ENCODE peak calls at places on chromosomes 7 and 10, in nine cellular contexts. One of them, this sample, is unnamed.

GRCh38 chr7:85023066-85023687 is 163.7 kb downstream of the SEMA3D start:
- DNase-seq in HCT116: peak
- DNase-seq in kidney: no peak
- DNase-seq in right lobe of liver: no peak
- DNase-seq in GM12878: no peak
- DNase-seq in gastrocnemius medialis: no peak
- DNase-seq in thoracic aorta: no peak
- DNase-seq in CD4-positive, alpha-beta T cell: no peak
- DNase-seq in Karpas-422: peak
- DNase-seq in this sample: no peak

GRCh38 chr7:153701678-153702077 is 350.5 kb upstream of the DPP6 start:
- DNase-seq in HCT116: no peak
- DNase-seq in kidney: no peak
- DNase-seq in right lobe of liver: no peak
- DNase-seq in GM12878: no peak
- DNase-seq in gastrocnemius medialis: no peak
- DNase-seq in thoracic aorta: no peak
- DNase-seq in CD4-positive, alpha-beta T cell: no peak
- DNase-seq in Karpas-422: no peak
- DNase-seq in this sample: no peak

GRCh38 chr7:139330333-139331030 is 10.7 kb upstream of the FMC1 start:
- DNase-seq in HCT116: no peak
- DNase-seq in kidney: no peak
- DNase-seq in right lobe of liver: no peak
- DNase-seq in GM12878: no peak
- DNase-seq in gastrocnemius medialis: no peak
- DNase-seq in thoracic aorta: no peak
- DNase-seq in CD4-positive, alpha-beta T cell: no peak
- DNase-seq in Karpas-422: no peak
- DNase-seq in this sample: no peak

GRCh38 chr10:16436367-16436757 is 448 bp upstream of the PTER start:
- DNase-seq in HCT116: no peak
- DNase-seq in kidney: no peak
- DNase-seq in right lobe of liver: no peak
- DNase-seq in GM12878: no peak
- DNase-seq in gastrocnemius medialis: no peak
- DNase-seq in thoracic aorta: no peak
- DNase-seq in CD4-positive, alpha-beta T cell: peak
- DNase-seq in Karpas-422: no peak
- DNase-seq in this sample: no peak

GRCh38 chr7:109126404-109127050 is 556.9 kb downstream of the DNAJB9 start:
- DNase-seq in HCT116: no peak
- DNase-seq in kidney: no peak
- DNase-seq in right lobe of liver: no peak
- DNase-seq in GM12878: no peak
- DNase-seq in gastrocnemius medialis: no peak
- DNase-seq in thoracic aorta: no peak
- DNase-seq in CD4-positive, alpha-beta T cell: no peak
- DNase-seq in Karpas-422: no peak
- DNase-seq in this sample: no peak

GRCh38 chr10:69043931-69044531 is 43.9 kb upstream of the SRGN start:
- DNase-seq in HCT116: no peak
- DNase-seq in kidney: no peak
- DNase-seq in right lobe of liver: no peak
- DNase-seq in GM12878: no peak
- DNase-seq in gastrocnemius medialis: no peak
- DNase-seq in thoracic aorta: no peak
- DNase-seq in CD4-positive, alpha-beta T cell: no peak
- DNase-seq in Karpas-422: no peak
- DNase-seq in this sample: no peak

GRCh38 chr10:22170582-22170981 is 47.2 kb downstream of the EBLN1 start:
- DNase-seq in HCT116: no peak
- DNase-seq in kidney: no peak
- DNase-seq in right lobe of liver: no peak
- DNase-seq in GM12878: no peak
- DNase-seq in gastrocnemius medialis: no peak
- DNase-seq in thoracic aorta: no peak
- DNase-seq in CD4-positive, alpha-beta T cell: no peak
- DNase-seq in Karpas-422: no peak
- DNase-seq in this sample: no peak

GRCh38 chr7:7761340-7761973 is 43.0 kb upstream of the RPA3 start:
- DNase-seq in HCT116: peak
- DNase-seq in kidney: no peak
- DNase-seq in right lobe of liver: no peak
- DNase-seq in GM12878: no peak
- DNase-seq in gastrocnemius medialis: no peak
- DNase-seq in thoracic aorta: no peak
- DNase-seq in CD4-positive, alpha-beta T cell: no peak
- DNase-seq in Karpas-422: peak
- DNase-seq in this sample: no peak

GRCh38 chr7:19957664-19958063 is 184.2 kb upstream of the TMEM196 start:
- DNase-seq in HCT116: no peak
- DNase-seq in kidney: no peak
- DNase-seq in right lobe of liver: no peak
- DNase-seq in GM12878: no peak
- DNase-seq in gastrocnemius medialis: no peak
- DNase-seq in thoracic aorta: no peak
- DNase-seq in CD4-positive, alpha-beta T cell: no peak
- DNase-seq in Karpas-422: no peak
- DNase-seq in this sample: no peak

GRCh38 chr10:114022292-114022691 is 21.4 kb upstream of the ADRB1 start:
- DNase-seq in HCT116: no peak
- DNase-seq in kidney: no peak
- DNase-seq in right lobe of liver: no peak
- DNase-seq in GM12878: no peak
- DNase-seq in gastrocnemius medialis: no peak
- DNase-seq in thoracic aorta: no peak
- DNase-seq in CD4-positive, alpha-beta T cell: no peak
- DNase-seq in Karpas-422: no peak
- DNase-seq in this sample: no peak

GRCh38 chr10:88042162-88043100 is 179.0 kb downstream of the PTEN start:
- DNase-seq in HCT116: no peak
- DNase-seq in kidney: no peak
- DNase-seq in right lobe of liver: no peak
- DNase-seq in GM12878: no peak
- DNase-seq in gastrocnemius medialis: peak
- DNase-seq in thoracic aorta: no peak
- DNase-seq in CD4-positive, alpha-beta T cell: no peak
- DNase-seq in Karpas-422: no peak
- DNase-seq in this sample: no peak

GRCh38 chr10:61812052-61812721 is 89.3 kb upstream of the ARID5B start:
- DNase-seq in HCT116: no peak
- DNase-seq in kidney: no peak
- DNase-seq in right lobe of liver: no peak
- DNase-seq in GM12878: no peak
- DNase-seq in gastrocnemius medialis: no peak
- DNase-seq in thoracic aorta: no peak
- DNase-seq in CD4-positive, alpha-beta T cell: no peak
- DNase-seq in Karpas-422: no peak
- DNase-seq in this sample: no peak

GRCh38 chr7:7152315-7152714 is 30.0 kb upstream of the C1GALT1 start:
- DNase-seq in HCT116: no peak
- DNase-seq in kidney: no peak
- DNase-seq in right lobe of liver: no peak
- DNase-seq in GM12878: no peak
- DNase-seq in gastrocnemius medialis: no peak
- DNase-seq in thoracic aorta: no peak
- DNase-seq in CD4-positive, alpha-beta T cell: no peak
- DNase-seq in Karpas-422: peak
- DNase-seq in this sample: no peak

GRCh38 chr10:12628964-12629766 is 279.8 kb downstream of the CAMK1D start:
- DNase-seq in HCT116: no peak
- DNase-seq in kidney: no peak
- DNase-seq in right lobe of liver: no peak
- DNase-seq in GM12878: no peak
- DNase-seq in gastrocnemius medialis: no peak
- DNase-seq in thoracic aorta: no peak
- DNase-seq in CD4-positive, alpha-beta T cell: no peak
- DNase-seq in Karpas-422: no peak
- DNase-seq in this sample: peak

GRCh38 chr10:103636996-103637395 is 143.5 kb downstream of the NEURL1 start:
- DNase-seq in HCT116: no peak
- DNase-seq in kidney: peak
- DNase-seq in right lobe of liver: no peak
- DNase-seq in GM12878: no peak
- DNase-seq in gastrocnemius medialis: no peak
- DNase-seq in thoracic aorta: no peak
- DNase-seq in CD4-positive, alpha-beta T cell: no peak
- DNase-seq in Karpas-422: no peak
- DNase-seq in this sample: no peak

GRCh38 chr10:33245343-33245742 is 89.1 kb downstream of the NRP1 start:
- DNase-seq in HCT116: no peak
- DNase-seq in kidney: no peak
- DNase-seq in right lobe of liver: no peak
- DNase-seq in GM12878: no peak
- DNase-seq in gastrocnemius medialis: no peak
- DNase-seq in thoracic aorta: no peak
- DNase-seq in CD4-positive, alpha-beta T cell: no peak
- DNase-seq in Karpas-422: no peak
- DNase-seq in this sample: no peak
- H3K27ac ChIP-seq in HCT116: no peak
- H3K27ac ChIP-seq in kidney: no peak
- H3K27ac ChIP-seq in right lobe of liver: no peak
- H3K27ac ChIP-seq in GM12878: no peak
- H3K27ac ChIP-seq in gastrocnemius medialis: no peak
- H3K27ac ChIP-seq in thoracic aorta: no peak
- H3K27ac ChIP-seq in CD4-positive, alpha-beta T cell: no peak
- H3K27ac ChIP-seq in Karpas-422: no peak
- H3K27ac ChIP-seq in this sample: no peak

DNA sequence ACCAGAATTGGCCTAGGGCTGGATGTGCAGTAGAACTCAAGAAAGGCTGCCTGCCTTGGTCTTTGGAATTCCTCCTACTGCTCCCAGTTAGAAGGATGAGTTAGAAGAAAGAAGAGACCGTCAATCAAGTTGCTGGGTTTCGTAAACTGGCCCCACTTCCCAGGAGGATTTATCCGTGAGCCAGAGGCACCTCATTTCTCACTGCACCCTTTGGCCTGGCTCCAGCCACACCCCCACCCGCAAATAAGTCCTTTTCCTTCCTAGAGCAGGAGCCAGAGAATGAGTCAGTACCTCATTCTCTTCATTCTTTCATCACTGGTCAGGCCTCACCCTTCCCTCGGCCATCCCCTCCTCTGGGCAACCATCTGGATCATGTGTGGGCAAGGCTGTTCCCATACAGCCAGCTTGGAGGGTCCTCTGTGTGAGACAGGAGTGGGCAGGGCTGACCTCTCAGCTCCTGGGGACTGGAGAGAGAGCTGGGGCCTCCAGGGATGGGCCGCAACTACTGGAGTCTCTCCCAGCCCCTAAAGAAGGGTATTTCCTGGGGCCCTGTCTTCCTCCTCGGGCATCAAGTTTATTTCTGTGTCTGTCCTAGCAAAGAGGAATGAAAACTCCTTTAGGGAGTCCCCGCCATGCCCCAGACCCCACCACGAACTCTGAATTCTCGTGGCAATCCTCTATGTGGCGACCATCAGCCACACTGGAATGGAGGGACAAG is 87.2 kb upstream of the DUSP5 start:
- DNase-seq in HCT116: peak
- DNase-seq in kidney: peak
- DNase-seq in right lobe of liver: no peak
- DNase-seq in GM12878: no peak
- DNase-seq in gastrocnemius medialis: no peak
- DNase-seq in thoracic aorta: no peak
- DNase-seq in CD4-positive, alpha-beta T cell: no peak
- DNase-seq in Karpas-422: peak
- DNase-seq in this sample: no peak
- H3K27ac ChIP-seq in HCT116: peak
- H3K27ac ChIP-seq in kidney: no peak
- H3K27ac ChIP-seq in right lobe of liver: no peak
- H3K27ac ChIP-seq in GM12878: peak
- H3K27ac ChIP-seq in gastrocnemius medialis: no peak
- H3K27ac ChIP-seq in thoracic aorta: no peak
- H3K27ac ChIP-seq in CD4-positive, alpha-beta T cell: no peak
- H3K27ac ChIP-seq in Karpas-422: peak
- H3K27ac ChIP-seq in this sample: no peak

DNA sequence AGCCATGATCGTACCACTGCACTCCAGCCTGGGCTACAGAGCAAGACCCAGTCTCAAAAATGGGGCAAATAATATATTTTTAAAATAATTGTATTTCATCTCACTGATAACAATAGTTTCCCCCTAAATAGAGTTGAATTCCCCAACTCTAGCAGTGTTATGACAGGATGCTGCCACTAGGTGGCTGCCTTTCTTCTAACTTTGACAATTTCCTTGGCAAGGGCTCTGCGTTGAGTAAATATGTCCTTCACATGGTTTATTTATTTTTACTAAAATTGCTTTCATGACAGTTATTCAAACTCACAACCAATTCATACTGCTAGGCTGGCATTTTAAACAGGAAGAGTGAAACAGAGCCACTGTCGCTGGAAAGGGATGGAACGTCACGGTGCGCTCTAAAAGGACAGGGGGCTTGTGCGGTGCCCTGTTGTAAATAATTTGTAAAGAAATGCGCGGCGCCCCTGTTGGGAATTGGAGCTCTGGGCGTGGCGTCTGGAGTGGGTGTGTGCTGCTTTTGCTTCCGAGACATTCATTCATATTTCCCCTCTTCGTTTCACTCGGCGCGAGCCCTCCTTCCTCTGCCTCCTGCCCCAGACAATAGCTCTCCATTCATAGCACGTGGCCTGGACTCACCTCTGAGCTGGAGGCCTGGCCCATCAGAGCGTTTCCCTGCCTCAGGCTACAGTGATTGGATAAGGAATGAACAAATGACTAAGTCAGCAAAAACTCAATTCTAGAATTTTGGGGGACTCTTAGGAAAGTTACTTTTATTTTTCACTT is 20.5 kb upstream of the PITRM1 start:
- DNase-seq in HCT116: peak
- DNase-seq in kidney: no peak
- DNase-seq in right lobe of liver: no peak
- DNase-seq in GM12878: no peak
- DNase-seq in gastrocnemius medialis: no peak
- DNase-seq in thoracic aorta: no peak
- DNase-seq in CD4-positive, alpha-beta T cell: peak
- DNase-seq in Karpas-422: peak
- DNase-seq in this sample: no peak
- H3K27ac ChIP-seq in HCT116: no peak
- H3K27ac ChIP-seq in kidney: no peak
- H3K27ac ChIP-seq in right lobe of liver: no peak
- H3K27ac ChIP-seq in GM12878: no peak
- H3K27ac ChIP-seq in gastrocnemius medialis: no peak
- H3K27ac ChIP-seq in thoracic aorta: no peak
- H3K27ac ChIP-seq in CD4-positive, alpha-beta T cell: no peak
- H3K27ac ChIP-seq in Karpas-422: no peak
- H3K27ac ChIP-seq in this sample: peak

DNA sequence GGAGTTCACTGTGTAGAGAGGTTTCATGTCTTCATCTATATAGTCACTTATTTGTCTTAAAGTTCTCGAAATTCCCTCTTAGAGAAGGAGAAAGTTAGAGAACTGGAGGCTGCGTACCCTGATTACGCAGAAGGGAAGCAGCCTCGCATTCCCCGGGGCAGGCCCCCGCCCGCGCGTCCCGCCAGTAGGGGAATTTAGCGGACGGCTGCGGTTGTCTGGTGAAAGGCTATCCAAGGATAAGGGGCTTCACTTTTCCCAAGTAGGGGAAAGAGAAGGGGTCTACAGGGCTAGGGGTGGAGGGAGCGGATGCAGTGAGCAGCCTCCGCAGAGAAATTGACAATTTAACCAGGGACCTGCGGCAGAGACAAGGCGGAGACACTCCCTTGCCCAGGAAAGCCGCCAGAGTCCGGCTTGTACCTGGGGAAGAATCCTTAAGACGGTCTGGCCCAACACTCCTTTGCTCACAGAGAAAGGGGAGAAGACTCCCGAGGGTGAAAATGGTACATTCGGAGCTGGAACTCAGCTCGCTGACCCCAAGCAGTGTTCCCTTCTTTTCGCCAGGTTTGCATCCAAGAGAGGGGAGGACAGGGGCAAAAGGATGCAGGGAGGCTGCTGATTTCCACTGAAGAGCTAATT is 976 bp upstream of the MAGI2 start:
- DNase-seq in HCT116: no peak
- DNase-seq in kidney: peak
- DNase-seq in right lobe of liver: peak
- DNase-seq in GM12878: no peak
- DNase-seq in gastrocnemius medialis: no peak
- DNase-seq in thoracic aorta: no peak
- DNase-seq in CD4-positive, alpha-beta T cell: no peak
- DNase-seq in Karpas-422: no peak
- DNase-seq in this sample: no peak
- H3K27ac ChIP-seq in HCT116: no peak
- H3K27ac ChIP-seq in kidney: peak
- H3K27ac ChIP-seq in right lobe of liver: peak
- H3K27ac ChIP-seq in GM12878: no peak
- H3K27ac ChIP-seq in gastrocnemius medialis: peak
- H3K27ac ChIP-seq in thoracic aorta: peak
- H3K27ac ChIP-seq in CD4-positive, alpha-beta T cell: no peak
- H3K27ac ChIP-seq in Karpas-422: no peak
- H3K27ac ChIP-seq in this sample: peak

This sample was measured in suprapubic skin.